ENCODE peak calls at places on chromosomes 5 and 9, in eight cellular contexts. J, B, E, O, N, Q, V and Z are unnamed samples.

GRCh38 chr5:74044936-74045335 is 418.9 kb downstream of the ARHGEF28 start:
- DNase-seq in J (no peak), B (no peak), E (no peak), O (no peak), N (no peak), Q (no peak), V (no peak), Z (no peak)

GRCh38 chr5:168132186-168132585 is 159.3 kb upstream of the WWC1 start:
- DNase-seq in J (no peak), B (no peak), E (no peak), O (no peak), N (no peak), Q (no peak), V (no peak), Z (no peak)

GRCh38 chr9:3080951-3081350 is 237.1 kb upstream of the PUM3 start:
- DNase-seq in J (no peak), B (no peak), E (no peak), O (no peak), N (no peak), Q (no peak), V (no peak), Z (no peak)

GRCh38 chr9:104856413-104856941 is 71.5 kb downstream of the ABCA1 start:
- DNase-seq in J (no peak), B (no peak), E (peak; percentile 81), O (no peak), N (no peak), Q (no peak), V (peak; percentile 12), Z (no peak)

GRCh38 chr5:94545870-94546625 is 72.4 kb downstream of the KIAA0825 start:
- DNase-seq in J (peak; percentile 5), B (no peak), E (no peak), O (no peak), N (no peak), Q (no peak), V (no peak), Z (peak; percentile 4)

GRCh38 chr5:122533825-122534224 is 221.8 kb downstream of the SNCAIP start:
- DNase-seq in J (no peak), B (no peak), E (no peak), O (no peak), N (no peak), Q (no peak), V (no peak), Z (no peak)

GRCh38 chr9:127835930-127836586 is 18.4 kb downstream of the ENG start:
- DNase-seq in J (no peak), B (peak; percentile 64), E (no peak), O (no peak), N (no peak), Q (peak; percentile 72), V (peak; percentile 63), Z (no peak)

GRCh38 chr9:127739614-127740322 is 4.7 kb upstream of the TOR2A start:
- DNase-seq in J (no peak), B (no peak), E (no peak), O (no peak), N (no peak), Q (no peak), V (peak; percentile 23), Z (no peak)

GRCh38 chr9:69578026-69578425 is 94.1 kb downstream of the APBA1 start:
- DNase-seq in J (peak; percentile 16), B (no peak), E (no peak), O (no peak), N (no peak), Q (no peak), V (no peak), Z (no peak)

GRCh38 chr5:53991942-53992341 is 318.4 kb downstream of the ARL15 start:
- DNase-seq in J (no peak), B (no peak), E (no peak), O (no peak), N (no peak), Q (no peak), V (peak; percentile 32), Z (no peak)

GRCh38 chr9:6239048-6239461 is 23.4 kb downstream of the IL33 start:
- DNase-seq in J (no peak), B (no peak), E (no peak), O (no peak), N (no peak), Q (no peak), V (peak; percentile 33), Z (no peak)

GRCh38 chr5:151585970-151586369 is 5.2 kb downstream of the FAT2 start:
- DNase-seq in J (no peak), B (no peak), E (no peak), O (no peak), N (no peak), Q (no peak), V (peak; percentile 9), Z (no peak)

GRCh38 chr5:24065786-24066185 is 558.4 kb downstream of the PRDM9 start:
- DNase-seq in J (no peak), B (no peak), E (no peak), O (no peak), N (no peak), Q (no peak), V (no peak), Z (no peak)

GRCh38 chr5:111859533-111860270 is 102.7 kb upstream of the NREP start:
- DNase-seq in J (no peak), B (no peak), E (no peak), O (no peak), N (no peak), Q (no peak), V (peak; percentile 98), Z (no peak)

GRCh38 chr5:133397986-133398645 is 214.2 kb downstream of the FSTL4 start:
- DNase-seq in J (no peak), B (no peak), E (no peak), O (no peak), N (no peak), Q (no peak), V (no peak), Z (no peak)

GRCh38 chr9:87973791-87974292 is 491 bp downstream of the CDK20 start:
- DNase-seq in J (no peak), B (peak; percentile 54), E (peak; percentile 1), O (no peak), N (no peak), Q (no peak), V (peak; percentile 17), Z (no peak)

GRCh38 chr5:69418559-69418958 is 3.6 kb downstream of the MARVELD2 start:
- DNase-seq in J (no peak), B (no peak), E (no peak), O (no peak), N (no peak), Q (no peak), V (no peak), Z (no peak)

GRCh38 chr5:51731641-51732040 is 348.4 kb downstream of the ISL1 start:
- DNase-seq in J (no peak), B (no peak), E (no peak), O (no peak), N (no peak), Q (no peak), V (peak; percentile 0), Z (no peak)

GRCh38 chr5:23631283-23632045 is 124.1 kb downstream of the PRDM9 start:
- DNase-seq in J (no peak), B (no peak), E (no peak), O (no peak), N (no peak), Q (no peak), V (peak; percentile 0), Z (no peak)

GRCh38 chr5:68458416-68458815 is 242.9 kb downstream of the PIK3R1 start:
- DNase-seq in J (no peak), B (no peak), E (no peak), O (no peak), N (no peak), Q (no peak), V (no peak), Z (no peak)

GRCh38 chr5:3606121-3606831 is 10.6 kb downstream of the IRX1 start:
- DNase-seq in J (no peak), B (peak; percentile 88), E (no peak), O (no peak), N (no peak), Q (no peak), V (no peak), Z (no peak)

GRCh38 chr9:91758491-91758981 is 191.5 kb downstream of the ROR2 start:
- DNase-seq in J (no peak), B (peak; percentile 84), E (no peak), O (no peak), N (no peak), Q (no peak), V (peak; percentile 56), Z (no peak)

GRCh38 chr5:74075496-74075895 is 449.5 kb downstream of the ARHGEF28 start:
- DNase-seq in J (no peak), B (no peak), E (peak; percentile 21), O (no peak), N (no peak), Q (no peak), V (no peak), Z (no peak)

GRCh38 chr5:101995585-101995984 is 300.5 kb downstream of the SLCO4C1 start:
- DNase-seq in J (no peak), B (no peak), E (no peak), O (no peak), N (no peak), Q (no peak), V (no peak), Z (no peak)

GRCh38 chr5:123450641-123451421 is 27.6 kb upstream of the CEP120 start:
- DNase-seq in J (no peak), B (no peak), E (no peak), O (no peak), N (no peak), Q (no peak), V (peak; percentile 18), Z (peak; percentile 1)

GRCh38 chr5:158119852-158120708 is 261.1 kb upstream of the CLINT1 start:
- DNase-seq in J (no peak), B (no peak), E (no peak), O (no peak), N (no peak), Q (peak; percentile 15), V (no peak), Z (no peak)

GRCh38 chr5:114789773-114790402 is 379.8 kb downstream of the TRIM36 start:
- DNase-seq in J (peak; percentile 65), B (peak; percentile 53), E (peak; percentile 42), O (no peak), N (no peak), Q (no peak), V (peak; percentile 2), Z (no peak)